ENCODE peak calls at places on chromosomes 4 and X, in nine cellular contexts. O is prostate gland, Q is HepG2, Y is spleen, D is HCT116, E is breast epithelium, F is H1, J is stomach, S is GM23338. M is an unnamed sample.
A peak's percentile ranks its signal among the peaks of the same experiment; 100 is the strongest.

GRCh38 chr4:29423836-29424721 is 1296.1 kb upstream of the PCDH7 start:
- DNase-seq in Q (no peak), E (no peak), D (peak; percentile 29), F (no peak), O (no peak), Y (no peak), J (no peak), S (no peak), M (no peak)

GRCh38 chr4:176013466-176014247 is 52.0 kb upstream of the WDR17 start:
- DNase-seq in Q (no peak), D (no peak), O (no peak), E (no peak), S (no peak), J (no peak), Y (no peak), F (no peak), M (no peak)

GRCh38 chr4:2820216-2820982 is 23.2 kb upstream of the ADD1 start:
- DNase-seq in E (no peak), Y (peak; percentile 67), D (no peak), F (no peak), J (no peak), Q (no peak), S (no peak), O (no peak), M (no peak)

GRCh38 chrX:79167437-79167836 is 22.9 kb downstream of the GPR174 start:
- DNase-seq in F (no peak), Y (no peak), O (no peak), D (no peak), Q (no peak), J (no peak), E (no peak), S (no peak), M (no peak)

GRCh38 chrX:106927700-106928099 is 7.5 kb downstream of the CLDN2 start:
- DNase-seq in E (no peak), D (no peak), S (no peak), J (peak; percentile 65), F (no peak), Q (peak; percentile 25), O (no peak), Y (no peak), M (no peak)

GRCh38 chr4:15144967-15145295 is 142.7 kb downstream of the CPEB2 start:
- DNase-seq in Q (no peak), J (no peak), D (no peak), S (no peak), F (no peak), O (no peak), E (no peak), Y (no peak), M (no peak)

GRCh38 chr4:47913858-47914218 is 545 bp downstream of the NFXL1 start:
- DNase-seq in Y (peak; percentile 93), F (no peak), S (peak; percentile 71), E (peak; percentile 21), D (no peak), Q (peak; percentile 13), J (peak; percentile 42), O (peak; percentile 40), M (no peak)

GRCh38 chr4:56646341-56646740 is 34.8 kb downstream of the HOPX start:
- DNase-seq in Y (no peak), S (no peak), O (no peak), E (no peak), J (no peak), D (no peak), F (no peak), Q (no peak), M (no peak)

GRCh38 chrX:2848806-2849420 is 20.2 kb downstream of the GYG2 start:
- DNase-seq in Q (peak; percentile 26), F (no peak), E (no peak), D (no peak), Y (no peak), S (peak; percentile 11), J (no peak), O (no peak), M (no peak)

GRCh38 chr4:72558655-72559054 is 10.4 kb downstream of the ADAMTS3 start:
- DNase-seq in E (no peak), S (no peak), D (no peak), Y (no peak), F (no peak), J (no peak), Q (no peak), O (no peak), M (no peak)

GRCh38 chr4:119099227-119099910 is 36.3 kb upstream of the MYOZ2 start:
- DNase-seq in J (no peak), O (no peak), Q (no peak), Y (no peak), E (no peak), F (no peak), D (no peak), S (no peak), M (no peak)

GRCh38 chrX:119693996-119694451 is 1.1 kb upstream of the SEPTIN6 start:
- DNase-seq in O (no peak), J (no peak), Q (no peak), F (no peak), Y (peak; percentile 81), D (no peak), E (no peak), S (peak; percentile 47), M (no peak)

GRCh38 chrX:18099745-18100144 is 120.9 kb downstream of the BEND2 start:
- DNase-seq in F (no peak), D (no peak), O (peak; percentile 3), S (no peak), Y (no peak), E (no peak), Q (no peak), J (no peak), M (no peak)

GRCh38 chrX:24347871-24348270 is 12.6 kb upstream of the SUPT20HL1 start:
- DNase-seq in J (no peak), E (no peak), F (no peak), Q (no peak), O (no peak), S (no peak), D (no peak), Y (no peak), M (no peak)

GRCh38 chrX:151790421-151791160 is 56.0 kb downstream of the CNGA2 start:
- DNase-seq in J (no peak), Y (no peak), F (no peak), S (no peak), E (no peak), D (no peak), Q (no peak), O (no peak), M (no peak)

GRCh38 chrX:50327235-50327634 is 122.7 kb downstream of the CCNB3 start:
- DNase-seq in Y (no peak), D (no peak), S (no peak), J (no peak), F (no peak), Q (no peak), E (no peak), O (no peak), M (no peak)

GRCh38 chr4:124514588-124514987 is 197.9 kb downstream of the ANKRD50 start:
- DNase-seq in F (no peak), Q (no peak), Y (no peak), J (no peak), O (no peak), S (no peak), D (no peak), E (no peak), M (no peak)

GRCh38 chr4:121192500-121192899 is 28.4 kb upstream of the TNIP3 start:
- DNase-seq in Y (no peak), S (peak; percentile 67), D (peak; percentile 33), F (no peak), J (no peak), O (no peak), Q (peak; percentile 16), E (no peak), M (no peak)

GRCh38 chr4:111045992-111046391 is 423.1 kb upstream of the PITX2 start:
- DNase-seq in O (no peak), F (no peak), D (no peak), J (no peak), E (no peak), S (peak; percentile 38), Q (no peak), Y (no peak), M (no peak)

GRCh38 chr4:106315476-106315967 is 487 bp downstream of the TBCK start:
- DNase-seq in J (no peak), F (no peak), D (no peak), E (peak; percentile 19), S (no peak), O (peak; percentile 39), Q (peak; percentile 39), Y (no peak), M (no peak)

DNA sequence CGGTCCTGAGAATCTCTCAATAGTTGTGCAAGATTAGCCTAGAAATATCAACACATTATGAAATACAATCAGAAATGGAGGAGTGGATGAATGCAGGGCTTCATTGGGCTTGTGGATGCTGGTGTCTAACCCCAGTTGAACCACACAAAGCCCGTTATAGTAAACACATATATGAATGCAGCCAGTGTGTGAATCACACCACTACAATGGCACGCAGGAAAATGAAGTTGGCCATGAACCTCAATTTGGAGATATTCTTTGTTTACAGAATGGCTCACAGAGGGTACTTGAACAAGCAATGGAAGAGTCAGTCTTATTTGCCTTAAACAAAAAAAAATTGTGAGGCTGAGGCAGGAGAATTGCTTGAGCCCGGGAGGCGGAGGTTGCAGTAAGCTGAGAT is 57.8 kb downstream of the SOD3 start:
- DNase-seq in Y (no peak), O (no peak), Q (peak; percentile 47), E (no peak), D (no peak), S (no peak), J (no peak), F (no peak), M (no peak)
- H3K4me1 ChIP-seq in Y (no peaks in the 10 kb centered on the region), O (no peaks in the 10 kb centered on the region), Q (no peaks in the 10 kb centered on the region), E (no peaks in the 10 kb centered on the region), D (no peaks in the 10 kb centered on the region), S (no peaks in the 10 kb centered on the region), J (no peaks in the 10 kb centered on the region), F (no peaks in the 10 kb centered on the region), M (peaks cover 14% of the 10 kb centered on the region)

GRCh38 chr4:184475096-184475461 is 729 bp upstream of the IRF2 start:
- DNase-seq in F (no peak), D (no peak), E (peak; percentile 54), Q (no peak), J (peak; percentile 57), O (peak; percentile 40), Y (peak; percentile 87), S (peak; percentile 53), M (no peak)
- TF ChIP-seq POLR2AphosphoS5 in F (no peak), D (no peak), E (no peak), Q (no peak), J (peak; percentile 4), O (no peak), Y (no peak), S (no peak), M (no peak)

GRCh38 chr4:1291996-1292702 is 2.5 kb downstream of the MAEA start:
- DNase-seq in J (peak; percentile 13), O (no peak), S (no peak), D (no peak), Q (no peak), E (no peak), Y (peak; percentile 65), F (no peak), M (no peak)
- H3K4me1 ChIP-seq in J (peaks cover 59% of the 10 kb centered on the region), O (peaks cover 7% of the 10 kb centered on the region), S (peaks cover 21% of the 10 kb centered on the region), D (peaks cover 14% of the 10 kb centered on the region), Q (peaks cover 45% of the 10 kb centered on the region), E (peaks cover 17% of the 10 kb centered on the region), Y (peaks cover 63% of the 10 kb centered on the region), F (peaks cover 21% of the 10 kb centered on the region), M (peaks cover 67% of the 10 kb centered on the region)

GRCh38 chr4:23225564-23225963 is 532.8 kb downstream of the GBA3 start:
- DNase-seq in J (no peak), Q (no peak), S (no peak), Y (no peak), D (no peak), E (no peak), F (no peak), O (no peak), M (no peak)

GRCh38 chr4:23225024-23225423 is 532.3 kb downstream of the GBA3 start:
- DNase-seq in Y (no peak), O (no peak), F (no peak), J (no peak), Q (no peak), D (no peak), S (no peak), E (no peak), M (no peak)

GRCh38 chr4:23219779-23220408 is 527.2 kb downstream of the GBA3 start:
- DNase-seq in D (no peak), O (no peak), J (no peak), S (peak; percentile 6), Y (no peak), Q (no peak), E (no peak), F (no peak), M (no peak)
- TF ChIP-seq POLR2AphosphoS5 in D (no peak), O (no peak), J (no peak), S (no peak), Y (no peak), Q (no peak), E (no peak), F (no peak), M (no peak)